ENCODE peak calls at places on chromosomes 7 and 10, in ten cellular contexts. One of them, this sample, is unnamed.

GRCh38 chr7:80215734-80216133 is 81.1 kb downstream of the GNAI1 start:
- DNase-seq in CD8-positive, alpha-beta T cell: no peak
- DNase-seq in astrocyte: no peak
- DNase-seq in upper lobe of left lung: no peak
- DNase-seq in CD4-positive, alpha-beta T cell: no peak
- DNase-seq in HCT116: no peak
- DNase-seq in prostate gland: no peak
- DNase-seq in colonic mucosa: no peak
- DNase-seq in SK-N-SH: no peak
- DNase-seq in adrenal gland: no peak
- DNase-seq in this sample: no peak

GRCh38 chr10:7908541-7909210 is 90.4 kb downstream of the TAF3 start:
- DNase-seq in CD8-positive, alpha-beta T cell: no peak
- DNase-seq in astrocyte: peak; percentile 18
- DNase-seq in upper lobe of left lung: no peak
- DNase-seq in CD4-positive, alpha-beta T cell: no peak
- DNase-seq in HCT116: no peak
- DNase-seq in prostate gland: no peak
- DNase-seq in colonic mucosa: no peak
- DNase-seq in SK-N-SH: no peak
- DNase-seq in adrenal gland: peak; percentile 44
- DNase-seq in this sample: no peak

GRCh38 chr7:76328390-76328789 is 25.9 kb downstream of the HSPB1 start:
- DNase-seq in CD8-positive, alpha-beta T cell: no peak
- DNase-seq in astrocyte: no peak
- DNase-seq in upper lobe of left lung: peak; percentile 50
- DNase-seq in CD4-positive, alpha-beta T cell: no peak
- DNase-seq in HCT116: no peak
- DNase-seq in prostate gland: no peak
- DNase-seq in colonic mucosa: no peak
- DNase-seq in SK-N-SH: no peak
- DNase-seq in adrenal gland: no peak
- DNase-seq in this sample: no peak

GRCh38 chr7:80330434-80330833 is 181.4 kb downstream of the GNAT3 start:
- DNase-seq in CD8-positive, alpha-beta T cell: no peak
- DNase-seq in astrocyte: peak; percentile 76
- DNase-seq in upper lobe of left lung: no peak
- DNase-seq in CD4-positive, alpha-beta T cell: no peak
- DNase-seq in HCT116: no peak
- DNase-seq in prostate gland: no peak
- DNase-seq in colonic mucosa: no peak
- DNase-seq in SK-N-SH: no peak
- DNase-seq in adrenal gland: no peak
- DNase-seq in this sample: no peak

GRCh38 chr10:6542999-6543430 is 37.1 kb downstream of the PRKCQ start:
- DNase-seq in CD8-positive, alpha-beta T cell: peak; percentile 39
- DNase-seq in astrocyte: no peak
- DNase-seq in upper lobe of left lung: no peak
- DNase-seq in CD4-positive, alpha-beta T cell: peak; percentile 45
- DNase-seq in HCT116: no peak
- DNase-seq in prostate gland: no peak
- DNase-seq in colonic mucosa: no peak
- DNase-seq in SK-N-SH: no peak
- DNase-seq in adrenal gland: no peak
- DNase-seq in this sample: no peak

GRCh38 chr10:66538908-66539307 is 386.9 kb upstream of the LRRTM3 start:
- DNase-seq in CD8-positive, alpha-beta T cell: no peak
- DNase-seq in astrocyte: no peak
- DNase-seq in upper lobe of left lung: no peak
- DNase-seq in CD4-positive, alpha-beta T cell: no peak
- DNase-seq in HCT116: no peak
- DNase-seq in prostate gland: no peak
- DNase-seq in colonic mucosa: no peak
- DNase-seq in SK-N-SH: no peak
- DNase-seq in adrenal gland: no peak
- DNase-seq in this sample: no peak

GRCh38 chr7:481219-481930 is 38.3 kb downstream of the PDGFA start:
- DNase-seq in CD8-positive, alpha-beta T cell: no peak
- DNase-seq in astrocyte: no peak
- DNase-seq in upper lobe of left lung: no peak
- DNase-seq in CD4-positive, alpha-beta T cell: no peak
- DNase-seq in HCT116: no peak
- DNase-seq in prostate gland: no peak
- DNase-seq in colonic mucosa: no peak
- DNase-seq in SK-N-SH: no peak
- DNase-seq in adrenal gland: no peak
- DNase-seq in this sample: peak; percentile 11

GRCh38 chr10:21134645-21135395 is 237.7 kb upstream of the NEBL start:
- DNase-seq in CD8-positive, alpha-beta T cell: no peak
- DNase-seq in astrocyte: peak; percentile 29
- DNase-seq in upper lobe of left lung: no peak
- DNase-seq in CD4-positive, alpha-beta T cell: no peak
- DNase-seq in HCT116: peak; percentile 38
- DNase-seq in prostate gland: no peak
- DNase-seq in colonic mucosa: peak; percentile 25
- DNase-seq in SK-N-SH: no peak
- DNase-seq in adrenal gland: no peak
- DNase-seq in this sample: no peak

GRCh38 chr7:99563650-99564049 is 5.2 kb downstream of the ZNF655 start:
- DNase-seq in CD8-positive, alpha-beta T cell: no peak
- DNase-seq in astrocyte: peak; percentile 81
- DNase-seq in upper lobe of left lung: no peak
- DNase-seq in CD4-positive, alpha-beta T cell: no peak
- DNase-seq in HCT116: no peak
- DNase-seq in prostate gland: no peak
- DNase-seq in colonic mucosa: no peak
- DNase-seq in SK-N-SH: no peak
- DNase-seq in adrenal gland: peak; percentile 81
- DNase-seq in this sample: no peak

GRCh38 chr10:47322300-47323061 is at the start of gene GDF2:
- DNase-seq in CD8-positive, alpha-beta T cell: no peak
- DNase-seq in astrocyte: no peak
- DNase-seq in upper lobe of left lung: no peak
- DNase-seq in CD4-positive, alpha-beta T cell: no peak
- DNase-seq in HCT116: no peak
- DNase-seq in prostate gland: no peak
- DNase-seq in colonic mucosa: no peak
- DNase-seq in SK-N-SH: no peak
- DNase-seq in adrenal gland: no peak
- DNase-seq in this sample: no peak

GRCh38 chr7:23184709-23185354 is 3.0 kb downstream of the NUP42 start:
- DNase-seq in CD8-positive, alpha-beta T cell: no peak
- DNase-seq in astrocyte: peak; percentile 16
- DNase-seq in upper lobe of left lung: no peak
- DNase-seq in CD4-positive, alpha-beta T cell: no peak
- DNase-seq in HCT116: peak; percentile 34
- DNase-seq in prostate gland: peak; percentile 28
- DNase-seq in colonic mucosa: peak; percentile 64
- DNase-seq in SK-N-SH: peak; percentile 63
- DNase-seq in adrenal gland: peak; percentile 30
- DNase-seq in this sample: no peak

GRCh38 chr10:31087855-31088254 is 56.2 kb upstream of the ZNF438 start:
- DNase-seq in CD8-positive, alpha-beta T cell: no peak
- DNase-seq in astrocyte: no peak
- DNase-seq in upper lobe of left lung: no peak
- DNase-seq in CD4-positive, alpha-beta T cell: no peak
- DNase-seq in HCT116: no peak
- DNase-seq in prostate gland: no peak
- DNase-seq in colonic mucosa: no peak
- DNase-seq in SK-N-SH: no peak
- DNase-seq in adrenal gland: no peak
- DNase-seq in this sample: no peak

GRCh38 chr10:31081937-31082635 is 50.4 kb upstream of the ZNF438 start:
- DNase-seq in CD8-positive, alpha-beta T cell: no peak
- DNase-seq in astrocyte: no peak
- DNase-seq in upper lobe of left lung: no peak
- DNase-seq in CD4-positive, alpha-beta T cell: no peak
- DNase-seq in HCT116: no peak
- DNase-seq in prostate gland: no peak
- DNase-seq in colonic mucosa: no peak
- DNase-seq in SK-N-SH: no peak
- DNase-seq in adrenal gland: no peak
- DNase-seq in this sample: no peak

GRCh38 chr10:31083765-31084184 is 52.1 kb upstream of the ZNF438 start:
- DNase-seq in CD8-positive, alpha-beta T cell: peak; percentile 27
- DNase-seq in astrocyte: peak; percentile 22
- DNase-seq in upper lobe of left lung: no peak
- DNase-seq in CD4-positive, alpha-beta T cell: peak; percentile 28
- DNase-seq in HCT116: peak; percentile 72
- DNase-seq in prostate gland: no peak
- DNase-seq in colonic mucosa: peak; percentile 50
- DNase-seq in SK-N-SH: peak; percentile 47
- DNase-seq in adrenal gland: peak; percentile 49
- DNase-seq in this sample: peak; percentile 70
- TF ChIP-seq CTCF in CD8-positive, alpha-beta T cell: no peak
- TF ChIP-seq CTCF in astrocyte: peak; percentile 43
- TF ChIP-seq CTCF in upper lobe of left lung: peak; percentile 40
- TF ChIP-seq CTCF in CD4-positive, alpha-beta T cell: peak; percentile 51
- TF ChIP-seq CTCF in HCT116: peak; percentile 52
- TF ChIP-seq CTCF in prostate gland: peak; percentile 43
- TF ChIP-seq CTCF in colonic mucosa: peak; percentile 24
- TF ChIP-seq CTCF in SK-N-SH: peak; percentile 58
- TF ChIP-seq CTCF in adrenal gland: peak; percentile 56
- TF ChIP-seq CTCF in this sample: peak; percentile 15

DNA sequence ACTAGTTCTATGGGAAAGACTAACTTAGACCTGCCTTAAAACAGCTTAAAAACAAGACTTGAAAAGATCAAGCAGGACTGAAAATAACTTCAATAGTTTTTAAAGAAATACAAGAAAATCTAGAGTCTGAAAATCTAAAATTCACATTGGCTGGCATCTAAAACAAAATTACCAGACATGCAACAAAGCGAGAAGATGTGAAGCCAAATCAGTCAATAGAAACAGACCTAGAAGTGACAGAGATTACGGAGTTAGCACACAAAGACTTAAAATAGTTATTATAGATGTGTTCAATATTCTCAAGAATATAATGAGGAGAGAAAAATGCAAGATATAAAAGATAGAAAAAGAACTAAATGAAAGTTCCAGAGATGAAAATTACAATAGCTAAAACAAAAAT is 78.3 kb upstream of the DIP2C start:
- DNase-seq in CD8-positive, alpha-beta T cell: no peak
- DNase-seq in astrocyte: no peak
- DNase-seq in upper lobe of left lung: no peak
- DNase-seq in CD4-positive, alpha-beta T cell: no peak
- DNase-seq in HCT116: no peak
- DNase-seq in prostate gland: no peak
- DNase-seq in colonic mucosa: no peak
- DNase-seq in SK-N-SH: no peak
- DNase-seq in adrenal gland: no peak
- DNase-seq in this sample: no peak
- H3K9me3 ChIP-seq in CD8-positive, alpha-beta T cell: no peaks in the 10 kb centered on the region
- H3K9me3 ChIP-seq in astrocyte: peaks cover 5% of the 10 kb centered on the region
- H3K9me3 ChIP-seq in upper lobe of left lung: no peaks in the 10 kb centered on the region
- H3K9me3 ChIP-seq in CD4-positive, alpha-beta T cell: peaks cover 16% of the 10 kb centered on the region
- H3K9me3 ChIP-seq in HCT116: peaks cover 4% of the 10 kb centered on the region
- H3K9me3 ChIP-seq in prostate gland: no peaks in the 10 kb centered on the region
- H3K9me3 ChIP-seq in colonic mucosa: no peaks in the 10 kb centered on the region
- H3K9me3 ChIP-seq in SK-N-SH: no peaks in the 10 kb centered on the region
- H3K9me3 ChIP-seq in adrenal gland: no peaks in the 10 kb centered on the region
- H3K9me3 ChIP-seq in this sample: no peaks in the 10 kb centered on the region

GRCh38 chr10:79378383-79378646 is 31.0 kb downstream of the PPIF start:
- DNase-seq in CD8-positive, alpha-beta T cell: no peak
- DNase-seq in astrocyte: no peak
- DNase-seq in upper lobe of left lung: no peak
- DNase-seq in CD4-positive, alpha-beta T cell: no peak
- DNase-seq in HCT116: no peak
- DNase-seq in prostate gland: no peak
- DNase-seq in colonic mucosa: no peak
- DNase-seq in SK-N-SH: no peak
- DNase-seq in adrenal gland: no peak
- DNase-seq in this sample: no peak

GRCh38 chr10:79380125-79380917 is 33.1 kb downstream of the PPIF start:
- DNase-seq in CD8-positive, alpha-beta T cell: no peak
- DNase-seq in astrocyte: no peak
- DNase-seq in upper lobe of left lung: no peak
- DNase-seq in CD4-positive, alpha-beta T cell: no peak
- DNase-seq in HCT116: no peak
- DNase-seq in prostate gland: no peak
- DNase-seq in colonic mucosa: peak; percentile 51
- DNase-seq in SK-N-SH: no peak
- DNase-seq in adrenal gland: no peak
- DNase-seq in this sample: peak; percentile 39

GRCh38 chr10:79378647-79379511 is 31.6 kb downstream of the PPIF start:
- DNase-seq in CD8-positive, alpha-beta T cell: no peak
- DNase-seq in astrocyte: no peak
- DNase-seq in upper lobe of left lung: no peak
- DNase-seq in CD4-positive, alpha-beta T cell: no peak
- DNase-seq in HCT116: no peak
- DNase-seq in prostate gland: no peak
- DNase-seq in colonic mucosa: peak; percentile 16
- DNase-seq in SK-N-SH: no peak
- DNase-seq in adrenal gland: no peak
- DNase-seq in this sample: peak; percentile 21

GRCh38 chr10:79380918-79381775 is 33.9 kb downstream of the PPIF start:
- DNase-seq in CD8-positive, alpha-beta T cell: no peak
- DNase-seq in astrocyte: no peak
- DNase-seq in upper lobe of left lung: no peak
- DNase-seq in CD4-positive, alpha-beta T cell: no peak
- DNase-seq in HCT116: no peak
- DNase-seq in prostate gland: peak; percentile 3
- DNase-seq in colonic mucosa: peak; percentile 20
- DNase-seq in SK-N-SH: no peak
- DNase-seq in adrenal gland: no peak
- DNase-seq in this sample: no peak

DNA sequence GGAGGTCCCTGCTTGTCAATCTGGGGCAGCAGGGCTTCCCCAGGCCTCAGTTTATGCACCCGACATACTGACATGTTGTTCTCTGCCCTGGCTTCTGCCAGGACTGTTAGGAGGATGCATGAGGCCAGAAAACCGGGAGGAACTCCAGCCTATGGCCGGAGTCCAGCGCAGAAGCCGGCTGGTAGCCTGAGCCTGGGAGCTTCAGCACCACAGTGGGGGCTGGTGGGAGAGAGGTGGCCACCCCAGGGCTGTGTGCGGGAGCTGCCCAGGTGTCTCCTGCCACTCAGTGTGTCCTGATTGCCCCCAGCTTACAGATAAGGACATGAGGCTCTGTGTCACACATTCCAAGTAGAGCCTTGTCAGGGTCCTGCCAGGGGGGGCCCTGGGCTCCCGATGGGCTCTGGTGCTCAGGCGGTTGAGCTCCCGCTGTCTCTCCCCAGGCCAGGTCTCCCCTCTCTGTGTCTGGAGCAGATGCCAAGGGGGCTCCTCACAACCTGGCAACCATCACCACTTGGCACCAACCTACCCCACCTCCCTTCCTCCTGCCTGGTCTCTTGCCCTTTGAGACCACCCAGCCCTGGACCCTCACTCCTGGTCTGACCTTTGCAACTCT is 32.3 kb downstream of the PPIF start:
- DNase-seq in CD8-positive, alpha-beta T cell: no peak
- DNase-seq in astrocyte: no peak
- DNase-seq in upper lobe of left lung: peak; percentile 69
- DNase-seq in CD4-positive, alpha-beta T cell: no peak
- DNase-seq in HCT116: no peak
- DNase-seq in prostate gland: no peak
- DNase-seq in colonic mucosa: peak; percentile 24
- DNase-seq in SK-N-SH: no peak
- DNase-seq in adrenal gland: no peak
- DNase-seq in this sample: peak; percentile 9
- TF ChIP-seq CTCF in CD8-positive, alpha-beta T cell: no peak
- TF ChIP-seq CTCF in astrocyte: no peak
- TF ChIP-seq CTCF in upper lobe of left lung: no peak
- TF ChIP-seq CTCF in CD4-positive, alpha-beta T cell: no peak
- TF ChIP-seq CTCF in HCT116: no peak
- TF ChIP-seq CTCF in prostate gland: no peak
- TF ChIP-seq CTCF in colonic mucosa: no peak
- TF ChIP-seq CTCF in SK-N-SH: no peak
- TF ChIP-seq CTCF in adrenal gland: no peak
- TF ChIP-seq CTCF in this sample: no peak

GRCh38 chr10:69181433-69181832 is 1.4 kb downstream of the SUPV3L1 start:
- DNase-seq in CD8-positive, alpha-beta T cell: no peak
- DNase-seq in astrocyte: no peak
- DNase-seq in upper lobe of left lung: no peak
- DNase-seq in CD4-positive, alpha-beta T cell: no peak
- DNase-seq in HCT116: no peak
- DNase-seq in prostate gland: no peak
- DNase-seq in colonic mucosa: no peak
- DNase-seq in SK-N-SH: no peak
- DNase-seq in adrenal gland: no peak
- DNase-seq in this sample: no peak
- H3K9me3 ChIP-seq in CD8-positive, alpha-beta T cell: no peaks in the 10 kb centered on the region
- H3K9me3 ChIP-seq in astrocyte: no peaks in the 10 kb centered on the region
- H3K9me3 ChIP-seq in upper lobe of left lung: no peaks in the 10 kb centered on the region
- H3K9me3 ChIP-seq in CD4-positive, alpha-beta T cell: no peaks in the 10 kb centered on the region
- H3K9me3 ChIP-seq in HCT116: no peaks in the 10 kb centered on the region
- H3K9me3 ChIP-seq in prostate gland: no peaks in the 10 kb centered on the region
- H3K9me3 ChIP-seq in colonic mucosa: no peaks in the 10 kb centered on the region
- H3K9me3 ChIP-seq in SK-N-SH: no peaks in the 10 kb centered on the region
- H3K9me3 ChIP-seq in adrenal gland: no peaks in the 10 kb centered on the region
- H3K9me3 ChIP-seq in this sample: no peaks in the 10 kb centered on the region

This sample was measured in mucosa of descending colon.